ENCODE peak calls at places on chromosome 15, in eight cellular contexts. K is breast epithelium, P is IMR-90, T is fibroblast of villous mesenchyme, G is bronchial epithelial cell, H is upper lobe of left lung, A is hepatocyte, Z is stomach. W is an unnamed sample.

GRCh38 chr15:63048986-63049665 is 6.6 kb downstream of the TPM1 start:
- DNase-seq in K (peak; percentile 51), G (peak; percentile 46), P (peak; percentile 66), H (peak; percentile 49), Z (peak; percentile 46), T (peak; percentile 58), A (peak; percentile 70), W (no peak)

GRCh38 chr15:25694823-25695312 is 168.3 kb downstream of the ATP10A start:
- DNase-seq in T (no peak), A (no peak), P (no peak), G (no peak), K (no peak), Z (no peak), H (no peak), W (no peak)

GRCh38 chr15:96273317-96274086 is 57.0 kb upstream of the NR2F2 start:
- DNase-seq in T (peak; percentile 98), Z (no peak), A (peak; percentile 51), G (peak; percentile 100), P (peak; percentile 100), K (no peak), H (no peak), W (no peak)

GRCh38 chr15:55861115-55861514 is 118.2 kb upstream of the PRTG start:
- DNase-seq in Z (no peak), A (no peak), G (no peak), T (no peak), P (no peak), H (no peak), K (no peak), W (no peak)

GRCh38 chr15:62392411-62392810 is 227.3 kb upstream of the C2CD4B start:
- DNase-seq in P (peak; percentile 53), K (no peak), Z (no peak), A (peak; percentile 48), T (peak; percentile 28), H (no peak), G (no peak), W (no peak)

GRCh38 chr15:57640935-57641682 is 49.4 kb downstream of the MYZAP start:
- DNase-seq in H (no peak), G (peak; percentile 30), T (peak; percentile 39), Z (no peak), P (peak; percentile 12), A (peak; percentile 52), K (no peak), W (no peak)

GRCh38 chr15:36642311-36642710 is 62.9 kb downstream of the CDIN1 start:
- DNase-seq in H (no peak), K (no peak), P (no peak), Z (no peak), G (no peak), T (no peak), A (no peak), W (no peak)

GRCh38 chr15:33313491-33313890 is 2.7 kb downstream of the RYR3 start:
- DNase-seq in Z (no peak), H (no peak), T (no peak), P (no peak), G (peak; percentile 65), A (no peak), K (no peak), W (no peak)

GRCh38 chr15:67240235-67241131 is 14.0 kb downstream of the AAGAB start:
- DNase-seq in Z (peak; percentile 43), H (no peak), P (no peak), A (peak; percentile 30), T (no peak), K (no peak), G (peak; percentile 46), W (no peak)

GRCh38 chr15:51726302-51727073 is 11.0 kb downstream of the LYSMD2 start:
- DNase-seq in K (no peak), P (peak; percentile 93), Z (no peak), H (no peak), G (peak; percentile 95), A (peak; percentile 81), T (peak; percentile 92), W (peak; percentile 37)

GRCh38 chr15:99123706-99124451 is 19.0 kb downstream of the SYNM start:
- DNase-seq in P (peak; percentile 96), A (peak; percentile 92), G (peak; percentile 86), T (peak; percentile 93), H (peak; percentile 69), K (peak; percentile 88), Z (peak; percentile 78), W (peak; percentile 58)

DNA sequence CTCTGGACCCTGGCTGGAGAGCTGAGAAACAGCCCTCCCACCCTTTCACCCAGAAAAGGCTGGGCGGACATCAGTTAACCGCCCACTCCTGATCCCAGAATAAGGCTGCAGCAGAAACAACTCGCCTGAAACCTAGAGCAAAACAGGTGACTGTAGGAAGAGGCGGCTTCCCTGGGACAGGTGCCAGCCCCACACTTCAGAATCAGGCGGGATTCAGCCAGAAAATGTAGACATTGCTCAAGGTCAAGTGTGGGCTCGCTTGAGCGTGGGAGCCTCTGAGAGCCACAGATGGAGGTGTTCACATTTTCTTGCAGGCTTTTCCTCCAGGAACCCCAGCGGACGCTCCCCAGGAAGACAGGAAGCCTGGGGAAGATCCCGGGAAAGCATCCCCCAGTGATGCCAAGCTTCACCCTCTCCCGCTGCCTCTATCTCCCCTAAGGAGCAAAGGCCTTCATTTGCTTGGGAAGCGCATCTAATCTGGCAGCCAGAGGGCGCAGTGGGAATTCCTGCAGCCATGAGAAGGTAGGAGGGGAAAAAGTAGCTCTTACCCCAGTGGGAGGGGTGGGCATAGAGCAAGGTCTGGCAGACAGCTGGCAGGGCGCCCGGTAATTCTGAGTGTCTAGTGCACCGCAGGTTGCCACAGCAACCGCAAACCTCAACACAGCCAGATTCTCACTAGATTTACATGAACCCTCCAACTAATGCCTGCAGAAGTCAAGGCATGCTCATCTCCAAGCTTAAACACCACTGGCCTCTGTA is 77.7 kb downstream of the OCA2 start:
- DNase-seq in H (peak; percentile 65), T (peak; percentile 5), P (peak; percentile 48), K (peak; percentile 32), Z (no peak), A (peak; percentile 90), G (peak; percentile 34), W (peak; percentile 46)
- TF ChIP-seq CTCF in H (peak; percentile 38), T (no peak), P (peak; percentile 21), K (no peak), Z (no peak), A (peak; percentile 65), G (peak; percentile 37), W (no peak)

DNA sequence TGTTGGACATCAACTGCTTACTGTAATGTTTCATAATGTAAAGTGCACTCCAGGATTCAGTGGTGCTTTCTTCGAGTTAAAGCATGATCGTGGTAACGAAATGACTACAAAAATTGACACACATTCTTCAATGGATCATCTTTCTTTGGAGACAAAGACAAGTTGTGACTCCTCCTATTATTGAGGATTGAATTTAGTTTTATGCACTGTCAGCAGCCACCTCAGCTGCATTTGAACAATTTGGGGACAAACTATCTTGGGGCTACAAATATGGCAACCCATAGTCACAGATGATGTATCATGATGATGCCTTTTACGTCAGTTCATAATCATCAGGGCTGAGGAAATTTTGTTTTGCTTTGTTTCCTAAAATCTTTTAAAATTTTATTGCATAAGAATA is 140.2 kb upstream of the ICE2 start:
- DNase-seq in A (no peak), G (no peak), T (no peak), P (no peak), Z (no peak), K (no peak), H (no peak), W (no peak)
- TF ChIP-seq CTCF in A (no peak), G (no peak), T (no peak), P (no peak), Z (no peak), K (no peak), H (no peak), W (no peak)

GRCh38 chr15:101188517-101189340 is 63.1 kb downstream of the CHSY1 start:
- DNase-seq in Z (peak; percentile 58), G (peak; percentile 79), T (peak; percentile 98), A (no peak), H (no peak), K (no peak), P (peak; percentile 91), W (no peak)
- TF ChIP-seq CTCF in Z (no peak), G (no peak), T (no peak), A (no peak), H (no peak), K (no peak), P (no peak), W (no peak)

DNA sequence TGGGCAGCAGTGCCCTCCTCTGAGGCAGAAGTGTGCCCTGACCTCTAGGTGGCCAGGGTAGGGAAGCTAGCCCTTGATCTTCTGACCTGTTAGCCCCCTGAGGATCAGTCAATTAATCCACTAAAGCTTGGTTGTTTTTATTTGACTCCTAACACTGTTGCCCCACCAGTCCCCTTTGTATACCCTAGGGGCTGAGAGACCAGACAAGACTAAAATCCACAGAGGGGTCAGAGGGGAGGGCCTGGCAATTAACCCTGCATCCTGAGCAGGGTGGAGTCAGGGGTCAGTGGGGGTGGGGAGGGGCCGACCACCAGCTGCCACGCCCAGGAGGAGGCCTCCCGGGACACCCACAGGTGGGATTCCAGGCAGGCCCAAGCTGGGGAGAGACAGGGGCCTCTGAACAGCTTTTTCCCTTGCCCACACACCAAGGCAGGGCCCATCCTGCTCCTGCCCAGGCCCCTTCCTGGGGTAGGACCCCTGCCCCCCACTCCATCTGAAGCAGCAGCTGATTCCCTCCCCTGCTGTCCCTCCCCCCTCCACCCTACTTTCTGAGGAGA is 52.1 kb downstream of the RHCG start:
- DNase-seq in G (no peak), K (no peak), T (no peak), Z (no peak), P (no peak), H (no peak), A (no peak), W (no peak)
- TF ChIP-seq CTCF in G (no peak), K (no peak), T (no peak), Z (no peak), P (no peak), H (no peak), A (no peak), W (no peak)

GRCh38 chr15:35437157-35437556 is 108.8 kb downstream of the DPH6 start:
- DNase-seq in K (no peak), P (peak; percentile 23), H (no peak), G (no peak), A (no peak), Z (no peak), T (peak; percentile 54), W (no peak)
- TF ChIP-seq CTCF in K (no peak), P (peak; percentile 38), H (no peak), G (no peak), A (peak; percentile 8), Z (no peak), T (peak; percentile 64), W (no peak)

DNA sequence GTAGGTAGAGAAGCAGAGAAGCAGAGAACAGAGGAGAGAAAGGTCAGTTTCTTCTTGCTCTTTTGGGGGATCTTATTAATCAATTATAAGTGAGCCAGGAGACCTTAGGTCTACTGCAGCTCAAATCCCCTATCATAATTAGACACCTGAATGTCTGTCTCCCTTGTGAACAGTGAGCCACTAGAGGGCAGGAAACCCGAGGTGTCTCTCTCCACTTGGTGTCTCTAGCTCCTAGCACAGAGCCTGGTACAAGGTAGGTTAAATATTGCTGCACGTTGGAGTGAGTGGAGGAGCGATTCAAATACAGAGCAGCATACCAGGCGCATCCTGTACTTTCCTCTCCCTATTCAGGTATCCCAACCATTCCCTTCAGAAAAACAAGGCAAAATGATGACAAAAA is 2.0 kb upstream of the ST8SIA2 start:
- DNase-seq in K (no peak), G (peak; percentile 32), P (peak; percentile 1), H (no peak), A (peak; percentile 53), T (peak; percentile 2), Z (no peak), W (no peak)
- TF ChIP-seq CTCF in K (no peak), G (peak; percentile 33), P (peak; percentile 14), H (no peak), A (peak; percentile 47), T (peak; percentile 32), Z (no peak), W (no peak)